ENCODE peak calls at places on chromosomes 16 and 17, in nine cellular contexts. One of them, this sample, is unnamed.
A peak's percentile ranks its signal among the peaks of the same experiment; 100 is the strongest.

GRCh38 chr16:59719121-59719520 is 985.0 kb upstream of the GOT2 start:
- DNase-seq in K562: no peak
- DNase-seq in HCT116: no peak
- DNase-seq in HepG2: no peak
- DNase-seq in A549: no peak
- DNase-seq in GM12878: no peak
- DNase-seq in SK-N-SH: no peak
- DNase-seq in GM23338: no peak
- DNase-seq in Panc1: no peak
- DNase-seq in this sample: no peak

GRCh38 chr16:12639044-12639443 is 164.6 kb downstream of the CPPED1 start:
- DNase-seq in Panc1: no peak
- DNase-seq in A549: no peak
- DNase-seq in GM23338: no peak
- DNase-seq in GM12878: no peak
- DNase-seq in SK-N-SH: no peak
- DNase-seq in HepG2: peak; percentile 52
- DNase-seq in HCT116: no peak
- DNase-seq in K562: peak; percentile 22
- DNase-seq in this sample: no peak

GRCh38 chr16:57533618-57534336 is 2.6 kb downstream of the CCDC102A start:
- DNase-seq in GM12878: no peak
- DNase-seq in Panc1: no peak
- DNase-seq in A549: no peak
- DNase-seq in HepG2: no peak
- DNase-seq in SK-N-SH: peak; percentile 66
- DNase-seq in HCT116: no peak
- DNase-seq in K562: no peak
- DNase-seq in GM23338: no peak
- DNase-seq in this sample: no peak

GRCh38 chr17:75625813-75626486 is 7.3 kb upstream of the SMIM5 start:
- DNase-seq in GM12878: no peak
- DNase-seq in HCT116: no peak
- DNase-seq in A549: peak; percentile 82
- DNase-seq in SK-N-SH: peak; percentile 92
- DNase-seq in HepG2: peak; percentile 56
- DNase-seq in Panc1: no peak
- DNase-seq in K562: peak; percentile 66
- DNase-seq in GM23338: peak; percentile 91
- DNase-seq in this sample: no peak

GRCh38 chr17:49390548-49391324 is 23.9 kb downstream of the PHB1 start:
- DNase-seq in HCT116: no peak
- DNase-seq in SK-N-SH: no peak
- DNase-seq in K562: peak; percentile 73
- DNase-seq in HepG2: peak; percentile 46
- DNase-seq in GM12878: no peak
- DNase-seq in Panc1: no peak
- DNase-seq in A549: no peak
- DNase-seq in GM23338: no peak
- DNase-seq in this sample: peak; percentile 83

GRCh38 chr16:10780628-10781027 is 37.0 kb downstream of the NUBP1 start:
- DNase-seq in A549: no peak
- DNase-seq in K562: no peak
- DNase-seq in Panc1: no peak
- DNase-seq in HCT116: no peak
- DNase-seq in SK-N-SH: no peak
- DNase-seq in HepG2: no peak
- DNase-seq in GM23338: no peak
- DNase-seq in GM12878: peak; percentile 42
- DNase-seq in this sample: no peak

GRCh38 chr16:12260647-12261262 is 284.2 kb downstream of the SNX29 start:
- DNase-seq in K562: peak; percentile 82
- DNase-seq in GM23338: peak; percentile 93
- DNase-seq in HCT116: peak; percentile 36
- DNase-seq in HepG2: peak; percentile 94
- DNase-seq in A549: peak; percentile 64
- DNase-seq in SK-N-SH: no peak
- DNase-seq in Panc1: no peak
- DNase-seq in GM12878: no peak
- DNase-seq in this sample: no peak

GRCh38 chr17:78898075-78898836 is 4.7 kb downstream of the CEP295NL start:
- DNase-seq in HCT116: no peak
- DNase-seq in K562: no peak
- DNase-seq in Panc1: no peak
- DNase-seq in GM12878: no peak
- DNase-seq in HepG2: no peak
- DNase-seq in SK-N-SH: no peak
- DNase-seq in A549: no peak
- DNase-seq in GM23338: no peak
- DNase-seq in this sample: no peak

GRCh38 chr16:26599786-26600107 is 467.0 kb upstream of the C16orf82 start:
- DNase-seq in SK-N-SH: no peak
- DNase-seq in HCT116: no peak
- DNase-seq in GM12878: no peak
- DNase-seq in K562: no peak
- DNase-seq in HepG2: no peak
- DNase-seq in GM23338: no peak
- DNase-seq in A549: no peak
- DNase-seq in Panc1: no peak
- DNase-seq in this sample: no peak

GRCh38 chr16:85145734-85146531 is 33.7 kb upstream of the CIBAR2 start:
- DNase-seq in HepG2: no peak
- DNase-seq in SK-N-SH: peak; percentile 68
- DNase-seq in HCT116: no peak
- DNase-seq in Panc1: no peak
- DNase-seq in K562: no peak
- DNase-seq in GM12878: no peak
- DNase-seq in GM23338: no peak
- DNase-seq in A549: no peak
- DNase-seq in this sample: no peak
- TF ChIP-seq REST in HepG2: no peak
- TF ChIP-seq REST in SK-N-SH: no peak
- TF ChIP-seq REST in HCT116: no peak
- TF ChIP-seq REST in Panc1: no peak
- TF ChIP-seq REST in K562: no peak
- TF ChIP-seq REST in GM12878: no peak
- TF ChIP-seq REST in GM23338: no peak
- TF ChIP-seq REST in A549: no peak
- TF ChIP-seq REST in this sample: no peak

GRCh38 chr16:70751593-70751992 is 49.4 kb downstream of the VAC14 start:
- DNase-seq in A549: no peak
- DNase-seq in HepG2: no peak
- DNase-seq in SK-N-SH: no peak
- DNase-seq in GM23338: no peak
- DNase-seq in K562: no peak
- DNase-seq in HCT116: no peak
- DNase-seq in GM12878: no peak
- DNase-seq in Panc1: no peak
- DNase-seq in this sample: no peak

GRCh38 chr16:70752381-70752780 is 48.6 kb downstream of the VAC14 start:
- DNase-seq in HepG2: no peak
- DNase-seq in Panc1: no peak
- DNase-seq in SK-N-SH: no peak
- DNase-seq in HCT116: no peak
- DNase-seq in K562: no peak
- DNase-seq in A549: no peak
- DNase-seq in GM12878: no peak
- DNase-seq in GM23338: no peak
- DNase-seq in this sample: no peak

GRCh38 chr16:70749681-70750601 is 51.0 kb downstream of the VAC14 start:
- DNase-seq in SK-N-SH: peak; percentile 51
- DNase-seq in K562: no peak
- DNase-seq in GM12878: no peak
- DNase-seq in HCT116: no peak
- DNase-seq in GM23338: peak; percentile 37
- DNase-seq in A549: no peak
- DNase-seq in Panc1: no peak
- DNase-seq in HepG2: no peak
- DNase-seq in this sample: no peak

GRCh38 chr16:70749006-70749678 is 51.8 kb downstream of the VAC14 start:
- DNase-seq in A549: no peak
- DNase-seq in Panc1: no peak
- DNase-seq in GM12878: no peak
- DNase-seq in SK-N-SH: no peak
- DNase-seq in HCT116: no peak
- DNase-seq in K562: no peak
- DNase-seq in HepG2: no peak
- DNase-seq in GM23338: no peak
- DNase-seq in this sample: peak; percentile 29

GRCh38 chr16:70750893-70751467 is 50.0 kb downstream of the VAC14 start:
- DNase-seq in A549: no peak
- DNase-seq in SK-N-SH: no peak
- DNase-seq in GM23338: no peak
- DNase-seq in Panc1: no peak
- DNase-seq in K562: no peak
- DNase-seq in GM12878: no peak
- DNase-seq in HCT116: no peak
- DNase-seq in HepG2: no peak
- DNase-seq in this sample: peak; percentile 84
- TF ChIP-seq REST in A549: no peak
- TF ChIP-seq REST in SK-N-SH: no peak
- TF ChIP-seq REST in GM23338: no peak
- TF ChIP-seq REST in Panc1: no peak
- TF ChIP-seq REST in K562: no peak
- TF ChIP-seq REST in GM12878: no peak
- TF ChIP-seq REST in HCT116: no peak
- TF ChIP-seq REST in HepG2: no peak
- TF ChIP-seq REST in this sample: no peak

GRCh38 chr17:45156242-45156641 is 5.4 kb upstream of the HEXIM2 start:
- DNase-seq in SK-N-SH: no peak
- DNase-seq in HCT116: no peak
- DNase-seq in A549: no peak
- DNase-seq in GM23338: no peak
- DNase-seq in GM12878: no peak
- DNase-seq in HepG2: no peak
- DNase-seq in Panc1: no peak
- DNase-seq in K562: no peak
- DNase-seq in this sample: no peak
- TF ChIP-seq REST in SK-N-SH: no peak
- TF ChIP-seq REST in HCT116: no peak
- TF ChIP-seq REST in A549: no peak
- TF ChIP-seq REST in GM23338: no peak
- TF ChIP-seq REST in GM12878: no peak
- TF ChIP-seq REST in HepG2: no peak
- TF ChIP-seq REST in Panc1: no peak
- TF ChIP-seq REST in K562: no peak
- TF ChIP-seq REST in this sample: no peak

GRCh38 chr17:18917506-18918032 is 34.4 kb upstream of the SLC5A10 start:
- DNase-seq in K562: peak; percentile 68
- DNase-seq in A549: no peak
- DNase-seq in HepG2: no peak
- DNase-seq in Panc1: no peak
- DNase-seq in SK-N-SH: no peak
- DNase-seq in GM23338: no peak
- DNase-seq in GM12878: no peak
- DNase-seq in HCT116: no peak
- DNase-seq in this sample: no peak
- TF ChIP-seq REST in K562: no peak
- TF ChIP-seq REST in A549: no peak
- TF ChIP-seq REST in HepG2: no peak
- TF ChIP-seq REST in Panc1: no peak
- TF ChIP-seq REST in SK-N-SH: no peak
- TF ChIP-seq REST in GM23338: no peak
- TF ChIP-seq REST in GM12878: no peak
- TF ChIP-seq REST in HCT116: no peak
- TF ChIP-seq REST in this sample: no peak

GRCh38 chr16:82011199-82011641 is at the start of gene SDR42E1:
- DNase-seq in GM23338: peak; percentile 13
- DNase-seq in K562: peak; percentile 17
- DNase-seq in A549: peak; percentile 21
- DNase-seq in Panc1: no peak
- DNase-seq in HepG2: no peak
- DNase-seq in GM12878: peak; percentile 13
- DNase-seq in HCT116: peak; percentile 91
- DNase-seq in SK-N-SH: no peak
- DNase-seq in this sample: no peak
- TF ChIP-seq REST in GM23338: no peak
- TF ChIP-seq REST in K562: no peak
- TF ChIP-seq REST in A549: no peak
- TF ChIP-seq REST in Panc1: no peak
- TF ChIP-seq REST in HepG2: no peak
- TF ChIP-seq REST in GM12878: no peak
- TF ChIP-seq REST in HCT116: no peak
- TF ChIP-seq REST in SK-N-SH: no peak
- TF ChIP-seq REST in this sample: no peak